ENCODE peak calls at places on chromosomes 6 and 20, in four cellular contexts. M is Peyer's patch, A is lower leg skin, X is mucosa of gallbladder. H is an unnamed sample.

GRCh38 chr20:48776306-48776705 is 51.5 kb downstream of the PREX1 start:
- DNase-seq in M (no peak), A (no peak), X (no peak), H (no peak)

GRCh38 chr20:23358923-23359572 is 2.9 kb upstream of the GZF1 start:
- DNase-seq in M (no peak), A (no peak), X (no peak), H (no peak)

GRCh38 chr20:37090357-37090871 is 5.4 kb downstream of the RBL1 start:
- DNase-seq in M (no peak), A (no peak), X (no peak), H (no peak)

GRCh38 chr20:47887477-47888080 is 102.3 kb upstream of the SULF2 start:
- DNase-seq in M (no peak), A (no peak), X (no peak), H (no peak)

GRCh38 chr6:126027601-126028000 is 41.3 kb downstream of the TRMT11 start:
- DNase-seq in M (no peak), A (no peak), X (no peak), H (no peak)

GRCh38 chr20:37359836-37360235 is 13.9 kb downstream of the SRC start:
- DNase-seq in M (no peak), A (no peak), X (no peak), H (peak)

GRCh38 chr6:25138024-25138696 is 141.0 kb upstream of the CARMIL1 start:
- DNase-seq in M (peak), A (peak), X (peak), H (no peak)

GRCh38 chr6:89372506-89372901 is 20.0 kb upstream of the UBE2J1 start:
- DNase-seq in M (no peak), A (no peak), X (no peak), H (no peak)

GRCh38 chr6:148887181-148887580 is 140.4 kb downstream of the UST start:
- DNase-seq in M (no peak), A (no peak), X (peak), H (no peak)

GRCh38 chr6:35737413-35738211 is 780 bp downstream of the ARMC12 start:
- DNase-seq in M (no peak), A (no peak), X (no peak), H (peak)

GRCh38 chr6:101396552-101397173 is 3.2 kb downstream of the GRIK2 start:
- DNase-seq in M (no peak), A (no peak), X (peak), H (peak)

GRCh38 chr6:72425003-72425681 is 196.7 kb upstream of the KCNQ5 start:
- DNase-seq in M (no peak), A (no peak), X (no peak), H (no peak)

GRCh38 chr20:33305591-33306057 is 22.6 kb downstream of the BPIFB1 start:
- DNase-seq in M (no peak), A (no peak), X (no peak), H (no peak)

GRCh38 chr6:39669943-39670342 is 55.3 kb downstream of the KIF6 start:
- DNase-seq in M (no peak), A (no peak), X (no peak), H (no peak)

GRCh38 chr20:25750220-25750764 is 53.6 kb upstream of the ZNF337 start:
- DNase-seq in M (no peak), A (peak), X (no peak), H (no peak)

GRCh38 chr6:148998704-148999103 is 251.9 kb downstream of the UST start:
- DNase-seq in M (no peak), A (no peak), X (no peak), H (no peak)

GRCh38 chr6:16741112-16742016 is 19.9 kb downstream of the ATXN1 start:
- DNase-seq in M (no peak), A (no peak), X (no peak), H (no peak)

GRCh38 chr6:111600588-111601440 is 4.9 kb downstream of the TRAF3IP2 start:
- DNase-seq in M (no peak), A (peak), X (no peak), H (no peak)

GRCh38 chr20:23230766-23231385 is 119.7 kb upstream of the NXT1 start:
- DNase-seq in M (no peak), A (peak), X (no peak), H (no peak)

GRCh38 chr6:170222498-170223471 is 68.1 kb downstream of the DLL1 start:
- DNase-seq in M (no peak), A (peak), X (no peak), H (peak)

GRCh38 chr20:13243826-13244376 is 22.8 kb downstream of the ISM1 start:
- DNase-seq in M (no peak), A (no peak), X (no peak), H (no peak)

GRCh38 chr6:132133734-132134490 is 182.7 kb upstream of the CCN2 start:
- DNase-seq in M (peak), A (peak), X (no peak), H (no peak)

GRCh38 chr6:5905431-5906339 is 101.0 kb downstream of the NRN1 start:
- DNase-seq in M (no peak), A (peak), X (peak), H (no peak)

GRCh38 chr6:36863670-36864540 is 10.7 kb downstream of the PPIL1 start:
- DNase-seq in M (no peak), A (peak), X (no peak), H (no peak)

GRCh38 chr20:57394087-57395082 is 3.2 kb downstream of the RBM38 start:
- DNase-seq in M (no peak), A (no peak), X (no peak), H (peak)

GRCh38 chr6:4274382-4275082 is 139.2 kb upstream of the ECI2 start:
- DNase-seq in M (no peak), A (no peak), X (no peak), H (no peak)

GRCh38 chr6:2633763-2634150 is 117.0 kb downstream of the MYLK4 start:
- DNase-seq in M (no peak), A (no peak), X (no peak), H (no peak)

GRCh38 chr6:155078331-155078745 is 83.2 kb downstream of the TIAM2 start:
- DNase-seq in M (no peak), A (no peak), X (no peak), H (no peak)

GRCh38 chr6:4093288-4093687 is 14.4 kb upstream of the FAM217A start:
- DNase-seq in M (no peak), A (no peak), X (no peak), H (no peak)

GRCh38 chr6:35044145-35044745 is 96.9 kb downstream of the TCP11 start:
- DNase-seq in M (no peak), A (peak), X (peak), H (no peak)

GRCh38 chr6:27275025-27275956 is 27.8 kb downstream of the PRSS16 start:
- DNase-seq in M (no peak), A (no peak), X (no peak), H (peak)

GRCh38 chr6:164303092-164304007 is 888.8 kb downstream of the QKI start:
- DNase-seq in M (no peak), A (no peak), X (no peak), H (no peak)

H was measured in H7.